ENCODE peak calls at places on chromosome 9, in eight cellular contexts. G is naive thymus-derived CD8-positive, alpha-beta T cell; R is stimulated activated CD8-positive, alpha-beta memory T cell treated with anti-CD3 and anti-CD28 coated beads, Interleukin-2, amount 100 ng/mL, for 48 hours; N is gastrocnemius medialis; T is H7; X is activated T-cell treated with anti-CD3 and anti-CD28 coated beads for 1 hour; M is ovary; Z is GF-D8. D is an unnamed sample.

GRCh38 chr9:134461436-134461982 is 135.3 kb downstream of the RXRA start:
- DNase-seq in G (no peak), R (no peak), N (no peak), T (no peak), X (no peak), M (no peak), Z (no peak), D (no peak)

GRCh38 chr9:113482991-113483675 is 19.6 kb downstream of the RGS3 start:
- DNase-seq in G (no peak), R (no peak), N (peak; percentile 6), T (no peak), X (no peak), M (no peak), Z (no peak), D (no peak)

GRCh38 chr9:107637421-107638420 is 148.2 kb upstream of the KLF4 start:
- DNase-seq in G (no peak), R (no peak), N (peak; percentile 93), T (peak; percentile 91), X (no peak), M (peak; percentile 96), Z (no peak), D (peak; percentile 99)

GRCh38 chr9:6590329-6590728 is 55.2 kb downstream of the GLDC start:
- DNase-seq in G (no peak), R (no peak), N (no peak), T (no peak), X (no peak), M (no peak), Z (no peak), D (no peak)

GRCh38 chr9:129359162-129359811 is 181.2 kb upstream of the IER5L start:
- DNase-seq in G (no peak), R (no peak), N (no peak), T (no peak), X (no peak), M (no peak), Z (no peak), D (no peak)

GRCh38 chr9:8694983-8695588 is 895.5 kb upstream of the DMAC1 start:
- DNase-seq in G (no peak), R (no peak), N (no peak), T (no peak), X (no peak), M (no peak), Z (no peak), D (no peak)

GRCh38 chr9:20981486-20981885 is 50.0 kb downstream of the HACD4 start:
- DNase-seq in G (no peak), R (no peak), N (no peak), T (no peak), X (no peak), M (no peak), Z (no peak), D (no peak)

GRCh38 chr9:35538361-35539234 is 48.7 kb downstream of the RUSC2 start:
- DNase-seq in G (no peak), R (no peak), N (peak; percentile 57), T (peak; percentile 77), X (no peak), M (peak; percentile 79), Z (no peak), D (no peak)

GRCh38 chr9:136325354-136325753 is 2.0 kb upstream of the GPSM1 start:
- DNase-seq in G (no peak), R (no peak), N (no peak), T (no peak), X (no peak), M (peak; percentile 36), Z (no peak), D (no peak)

GRCh38 chr9:70941191-70941590 is 180.2 kb downstream of the TRPM3 start:
- DNase-seq in G (no peak), R (no peak), N (no peak), T (no peak), X (no peak), M (no peak), Z (no peak), D (no peak)

GRCh38 chr9:5621327-5621726 is 7.6 kb upstream of the RIC1 start:
- DNase-seq in G (no peak), R (no peak), N (peak; percentile 77), T (no peak), X (no peak), M (no peak), Z (no peak), D (peak; percentile 24)

GRCh38 chr9:95447660-95448420 is 68.9 kb downstream of the PTCH1 start:
- DNase-seq in G (no peak), R (no peak), N (no peak), T (peak; percentile 88), X (no peak), M (no peak), Z (no peak), D (no peak)

GRCh38 chr9:98997580-98997979 is 53.9 kb downstream of the COL15A1 start:
- DNase-seq in G (no peak), R (no peak), N (no peak), T (no peak), X (no peak), M (no peak), Z (no peak), D (no peak)

GRCh38 chr9:104864675-104865104 is 63.3 kb downstream of the ABCA1 start:
- DNase-seq in G (no peak), R (no peak), N (no peak), T (no peak), X (no peak), M (no peak), Z (no peak), D (no peak)

GRCh38 chr9:129483467-129484324 is 137.2 kb downstream of the C9orf50 start:
- DNase-seq in G (peak; percentile 44), R (no peak), N (peak; percentile 89), T (peak; percentile 88), X (no peak), M (peak; percentile 94), Z (no peak), D (peak; percentile 69)

GRCh38 chr9:120892748-120893584 is 16.0 kb upstream of the PHF19 start:
- DNase-seq in G (peak; percentile 39), R (no peak), N (no peak), T (no peak), X (peak; percentile 48), M (no peak), Z (peak; percentile 78), D (no peak)

GRCh38 chr9:134627417-134628353 is 13.9 kb upstream of the COL5A1 start:
- DNase-seq in G (no peak), R (no peak), N (peak; percentile 5), T (peak; percentile 57), X (no peak), M (peak; percentile 15), Z (no peak), D (no peak)

GRCh38 chr9:109604788-109605187 is 106.7 kb upstream of the PTPN3 start:
- DNase-seq in G (no peak), R (no peak), N (no peak), T (no peak), X (no peak), M (no peak), Z (no peak), D (peak; percentile 74)

GRCh38 chr9:74284596-74284995 is 212.5 kb upstream of the RORB start:
- DNase-seq in G (no peak), R (no peak), N (no peak), T (no peak), X (no peak), M (no peak), Z (no peak), D (no peak)

GRCh38 chr9:137160716-137161557 is 8.9 kb downstream of the LRRC26 start:
- DNase-seq in G (no peak), R (no peak), N (no peak), T (no peak), X (no peak), M (no peak), Z (no peak), D (no peak)

GRCh38 chr9:37761511-37761910 is 7.9 kb downstream of the TRMT10B start:
- DNase-seq in G (no peak), R (no peak), N (no peak), T (no peak), X (no peak), M (no peak), Z (no peak), D (no peak)

GRCh38 chr9:94445846-94446245 is 109.0 kb upstream of the PCAT7 start:
- DNase-seq in G (no peak), R (no peak), N (no peak), T (no peak), X (no peak), M (no peak), Z (no peak), D (no peak)

GRCh38 chr9:134320916-134321570 is 5.2 kb upstream of the RXRA start:
- DNase-seq in G (no peak), R (no peak), N (no peak), T (peak; percentile 69), X (no peak), M (peak; percentile 52), Z (no peak), D (no peak)

GRCh38 chr9:20408513-20408912 is 213.8 kb downstream of the MLLT3 start:
- DNase-seq in G (no peak), R (no peak), N (no peak), T (peak; percentile 13), X (no peak), M (no peak), Z (no peak), D (peak; percentile 0)

GRCh38 chr9:34929506-34930102 is 28.5 kb upstream of the PHF24 start:
- DNase-seq in G (no peak), R (peak; percentile 19), N (no peak), T (peak; percentile 69), X (no peak), M (no peak), Z (no peak), D (peak; percentile 29)

GRCh38 chr9:87039809-87040392 is 92.6 kb upstream of the GAS1 start:
- DNase-seq in G (no peak), R (no peak), N (no peak), T (no peak), X (no peak), M (no peak), Z (no peak), D (no peak)

GRCh38 chr9:14942037-14942436 is 31.8 kb upstream of the FREM1 start:
- DNase-seq in G (no peak), R (no peak), N (no peak), T (no peak), X (no peak), M (no peak), Z (no peak), D (no peak)